ENCODE peak calls at places on chromosomes 3 and 15, in five cellular contexts. P is mesenchymal stem cell, Z is neuronal stem cell, O is H1, N is H9. S is an unnamed sample.

GRCh38 chr3:16548721-16549120 is 35.2 kb upstream of the RFTN1 start:
- DNase-seq in O (no peak), P (peak), Z (no peak), N (no peak), S (no peak)

GRCh38 chr15:35481992-35482391 is 64.0 kb downstream of the DPH6 start:
- DNase-seq in N (peak), Z (no peak), O (peak), P (peak), S (peak)

GRCh38 chr15:65287515-65287845 is 797 bp upstream of the PARP16 start:
- DNase-seq in P (peak), N (no peak), O (no peak), Z (no peak), S (peak)

GRCh38 chr3:122322095-122323075 is 2.7 kb upstream of the CSTA start:
- DNase-seq in O (no peak), N (no peak), Z (no peak), P (no peak), S (no peak)

GRCh38 chr3:61060421-61060861 is 190.8 kb downstream of the FHIT start:
- DNase-seq in Z (no peak), N (no peak), O (no peak), P (no peak), S (no peak)

GRCh38 chr3:187739561-187740445 is 5.5 kb downstream of the BCL6 start:
- DNase-seq in N (peak), Z (peak), O (no peak), P (peak), S (peak)

GRCh38 chr3:160577551-160578195 is 12.3 kb upstream of the KPNA4 start:
- DNase-seq in P (no peak), N (no peak), Z (no peak), O (no peak), S (no peak)

GRCh38 chr3:175941352-175941751 is 1082.2 kb downstream of the NAALADL2 start:
- DNase-seq in N (peak), P (no peak), O (no peak), Z (no peak), S (peak)

GRCh38 chr3:138694287-138695007 is 85.9 kb downstream of the FAIM start:
- DNase-seq in O (no peak), Z (no peak), N (no peak), P (peak), S (no peak)

GRCh38 chr15:79970921-79971434 is at the start of gene BCL2A1:
- DNase-seq in O (no peak), Z (no peak), N (no peak), P (no peak), S (peak)

GRCh38 chr15:100714034-100714748 is 111.8 kb downstream of the ASB7 start:
- DNase-seq in Z (no peak), N (no peak), P (no peak), O (no peak), S (no peak)

GRCh38 chr3:122030381-122031122 is 8.5 kb upstream of the ILDR1 start:
- DNase-seq in Z (no peak), N (no peak), P (peak), O (no peak), S (no peak)

GRCh38 chr3:188979669-188980311 is 192.0 kb upstream of the TPRG1 start:
- DNase-seq in O (no peak), Z (no peak), N (peak), P (no peak), S (no peak)

GRCh38 chr3:156429125-156429524 is 125.8 kb downstream of the SSR3 start:
- DNase-seq in O (no peak), Z (no peak), P (no peak), N (no peak), S (peak)

GRCh38 chr15:31197497-31198414 is 96.2 kb upstream of the TRPM1 start:
- DNase-seq in P (peak), O (peak), Z (peak), N (peak), S (peak)

GRCh38 chr3:112303811-112304325 is 9.9 kb upstream of the SLC9C1 start:
- DNase-seq in Z (no peak), P (peak), O (no peak), N (no peak), S (no peak)

GRCh38 chr3:58384381-58385090 is 49.1 kb downstream of the PDHB start:
- DNase-seq in O (no peak), P (peak), Z (no peak), N (no peak), S (no peak)

GRCh38 chr3:5022966-5023776 is 43.9 kb downstream of the BHLHE40 start:
- DNase-seq in O (peak), P (peak), N (peak), Z (no peak), S (peak)

GRCh38 chr15:43505723-43506122 is 11.7 kb upstream of the MAP1A start:
- DNase-seq in P (peak), N (no peak), O (no peak), Z (no peak), S (no peak)

GRCh38 chr15:74257105-74257504 is 21.0 kb downstream of the CCDC33 start:
- DNase-seq in Z (no peak), P (no peak), N (no peak), O (no peak), S (no peak)

GRCh38 chr3:112676659-112677234 is 35.8 kb upstream of the CCDC80 start:
- DNase-seq in N (peak), Z (no peak), P (peak), O (peak), S (peak)

GRCh38 chr3:180332608-180333007 is 269.4 kb upstream of the TTC14 start:
- DNase-seq in N (no peak), Z (no peak), P (no peak), O (no peak), S (no peak)

GRCh38 chr15:76012021-76012551 is at the start of gene NRG4:
- DNase-seq in P (no peak), N (no peak), Z (no peak), O (no peak), S (no peak)

GRCh38 chr15:47384776-47385175 is 332.5 kb upstream of the SEMA6D start:
- DNase-seq in O (no peak), N (no peak), Z (no peak), P (no peak), S (no peak)

GRCh38 chr3:42936157-42936981 is 30.4 kb downstream of the ZNF662 start:
- DNase-seq in O (no peak), N (no peak), Z (no peak), P (no peak), S (no peak)

GRCh38 chr3:14077310-14077709 is 47.4 kb downstream of the CHCHD4 start:
- DNase-seq in O (no peak), P (no peak), Z (no peak), N (no peak), S (peak)

GRCh38 chr3:179716811-179717210 is 64.0 kb downstream of the USP13 start:
- DNase-seq in Z (no peak), P (peak), N (no peak), O (no peak), S (no peak)

GRCh38 chr15:42133892-42134502 is 22.4 kb downstream of the PLA2G4F start:
- DNase-seq in N (peak), Z (no peak), P (peak), O (peak), S (peak)

GRCh38 chr15:98649996-98650870 is 1.9 kb downstream of the IGF1R start:
- DNase-seq in N (no peak), P (peak), Z (no peak), O (no peak), S (peak)

GRCh38 chr3:4564928-4565586 is 71.9 kb downstream of the ITPR1 start:
- DNase-seq in N (no peak), P (no peak), Z (no peak), O (no peak), S (no peak)

GRCh38 chr3:67559029-67559605 is 95.3 kb downstream of the SUCLG2 start:
- DNase-seq in N (no peak), P (no peak), O (no peak), Z (no peak), S (no peak)

GRCh38 chr3:112013058-112013783 is 14.5 kb downstream of the TAGLN3 start:
- DNase-seq in P (peak), Z (peak), N (peak), O (peak), S (peak)

GRCh38 chr3:175179055-175179454 is 319.9 kb downstream of the NAALADL2 start:
- DNase-seq in O (no peak), N (no peak), Z (no peak), P (no peak), S (no peak)

GRCh38 chr15:87082576-87082975 is 1002.9 kb downstream of the AGBL1 start:
- DNase-seq in P (no peak), O (no peak), Z (no peak), N (no peak), S (no peak)

GRCh38 chr15:74635228-74635627 is 19.6 kb downstream of the CLK3 start:
- DNase-seq in P (peak), N (peak), O (no peak), Z (peak), S (peak)

GRCh38 chr3:107962946-107963345 is 127.9 kb downstream of the CD47 start:
- DNase-seq in O (no peak), P (peak), N (no peak), Z (no peak), S (peak)

GRCh38 chr15:66484539-66485112 is 12.9 kb downstream of the SNAPC5 start:
- DNase-seq in P (no peak), N (no peak), Z (no peak), O (no peak), S (no peak)

GRCh38 chr3:172161959-172162358 is 122.6 kb downstream of the FNDC3B start:
- DNase-seq in P (no peak), Z (no peak), N (no peak), O (no peak), S (no peak)

GRCh38 chr3:172161390-172161789 is 122.0 kb downstream of the FNDC3B start:
- DNase-seq in N (no peak), Z (no peak), P (no peak), O (no peak), S (no peak)

GRCh38 chr3:172158741-172159140 is 119.4 kb downstream of the FNDC3B start:
- DNase-seq in O (no peak), N (no peak), Z (no peak), P (no peak), S (no peak)

GRCh38 chr3:172159376-172159775 is 120.0 kb downstream of the FNDC3B start:
- DNase-seq in O (no peak), N (no peak), Z (no peak), P (no peak), S (no peak)

GRCh38 chr3:172159962-172160538 is 120.7 kb downstream of the FNDC3B start:
- DNase-seq in Z (no peak), N (peak), P (no peak), O (no peak), S (no peak)
- H2BK5ac ChIP-seq in Z (no peak), N (peak), P (no peak), O (no peak), S (no peak)

GRCh38 chr3:18099611-18100010 is 325.5 kb downstream of the SATB1 start:
- DNase-seq in N (no peak), Z (no peak), O (no peak), P (no peak), S (no peak)
- H4K91ac ChIP-seq in N (no peak), Z (no peak), O (no peak), P (no peak), S (no peak)

DNA sequence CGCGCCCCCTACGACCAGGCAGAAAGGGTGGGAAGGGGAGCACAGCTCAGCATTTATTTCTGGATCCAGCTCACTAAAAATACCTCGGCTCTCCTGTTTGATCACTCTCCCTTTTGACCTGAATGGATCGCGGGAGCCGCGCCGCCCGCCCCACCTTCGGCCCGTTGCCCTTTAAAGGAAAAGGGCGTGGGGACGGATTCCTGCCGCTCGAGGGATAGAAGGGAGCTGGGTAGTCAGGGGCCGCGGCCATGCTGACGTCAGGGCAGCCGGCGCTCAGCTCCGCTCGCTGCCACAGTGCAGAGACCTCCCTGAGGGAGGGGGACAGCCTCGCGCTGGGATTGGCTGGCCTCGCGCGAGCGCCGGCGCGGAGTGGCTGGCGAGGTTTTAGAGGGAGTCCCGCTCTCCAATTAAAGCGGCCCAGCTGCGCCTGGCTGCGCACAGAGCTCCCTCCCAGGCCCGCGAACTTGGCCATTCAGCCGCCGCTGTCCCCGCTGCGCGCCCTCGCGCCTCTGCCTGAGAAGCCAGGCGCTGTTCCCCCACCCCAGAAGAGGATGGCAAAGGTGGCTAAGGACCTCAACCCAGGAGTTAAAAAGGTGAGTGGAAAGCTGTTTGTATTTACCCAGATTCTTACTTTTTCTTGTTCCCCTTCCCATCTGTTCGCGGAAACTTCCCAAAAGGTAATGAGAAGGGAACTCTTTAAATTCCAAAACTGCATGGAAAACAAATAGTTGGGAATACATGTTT is at the start of gene LMCD1:
- DNase-seq in P (peak), Z (peak), N (peak), O (peak), S (peak)
- H2BK12ac ChIP-seq in P (peak), Z (no peak), N (no peak), O (peak), S (no peak)

GRCh38 chr15:39154136-39154770 is 426.6 kb upstream of the THBS1 start:
- DNase-seq in P (no peak), N (no peak), Z (no peak), O (no peak), S (no peak)
- H2BK5ac ChIP-seq in P (no peak), N (no peak), Z (no peak), O (no peak), S (peak)

GRCh38 chr15:48391950-48392349 is 60.7 kb downstream of the DUT start:
- DNase-seq in Z (no peak), N (no peak), P (no peak), O (no peak), S (no peak)

GRCh38 chr15:48392356-48392755 is 61.1 kb downstream of the DUT start:
- DNase-seq in Z (no peak), O (no peak), P (no peak), N (no peak), S (no peak)

GRCh38 chr15:48388937-48389309 is 57.7 kb downstream of the DUT start:
- DNase-seq in Z (no peak), N (no peak), O (no peak), P (no peak), S (no peak)

GRCh38 chr15:48388017-48388936 is 57.0 kb downstream of the DUT start:
- DNase-seq in Z (no peak), P (peak), O (no peak), N (no peak), S (no peak)

DNA sequence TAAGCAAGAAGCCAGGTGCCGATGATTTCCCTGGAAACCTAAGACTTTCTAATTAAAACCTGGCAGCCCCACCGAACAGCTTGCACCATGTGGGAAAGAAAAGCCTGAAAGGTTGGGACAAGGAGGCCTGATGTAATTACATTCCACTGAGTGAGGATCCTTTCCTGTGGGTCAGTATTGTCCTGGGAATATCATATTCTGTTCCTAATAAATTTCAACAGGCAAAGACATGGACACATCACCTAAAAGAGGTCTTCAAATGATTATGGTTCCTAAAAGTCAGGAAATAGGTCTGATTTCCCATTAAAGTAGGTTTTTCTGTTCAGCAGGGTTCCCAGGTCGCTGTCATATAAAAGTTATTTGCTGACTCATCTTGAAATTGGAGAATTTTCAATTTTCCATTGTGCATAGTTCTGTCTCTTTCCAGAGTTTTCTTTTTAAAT is 58.5 kb downstream of the DUT start:
- DNase-seq in P (peak), O (no peak), Z (no peak), N (no peak), S (no peak)
- H4K91ac ChIP-seq in P (no peak), O (no peak), Z (no peak), N (no peak), S (no peak)

GRCh38 chr3:99551520-99551919 is 86.9 kb upstream of the COL8A1 start:
- DNase-seq in P (no peak), N (no peak), O (no peak), Z (no peak), S (no peak)
- H2BK12ac ChIP-seq in P (no peak), N (no peak), O (no peak), Z (no peak), S (no peak)

S was measured in trophoblast cell.